ENCODE peak calls at places on chromosomes 12 and 14, in nine cellular contexts. O is activated CD4-positive, CD25-positive, alpha-beta regulatory T cell; L is GM04504; Z is AG09319; Q is activated T-cell treated with anti-CD3 and anti-CD28 coated beads, Interleukin-2, amount 50 U/mL, for 72 hours; X is stimulated activated CD4-positive, alpha-beta T cell treated with anti-CD3 and anti-CD28 coated beads, Interleukin-1b, Interleukin-23, amount 100 ng/mL, for 4 hours; T is iris pigment epithelial cell; J is GM23338; Y is NCI-H1417. W is an unnamed sample.

GRCh38 chr12:57983150-57983857 is 41.9 kb downstream of the ATP23 start:
- DNase-seq in T (peak), Y (peak), Q (peak), Z (peak), J (peak), O (no peak), X (no peak), L (peak), W (no peak)

GRCh38 chr14:104322531-104323466 is 184.4 kb downstream of the KIF26A start:
- DNase-seq in O (no peak), L (no peak), J (no peak), X (no peak), Z (no peak), T (no peak), Q (no peak), Y (peak), W (no peak)

GRCh38 chr14:69328317-69328716 is 68.4 kb downstream of the GALNT16 start:
- DNase-seq in X (no peak), L (no peak), J (no peak), Z (no peak), Y (no peak), Q (no peak), T (no peak), O (no peak), W (no peak)

GRCh38 chr14:102584871-102585869 is 7.3 kb upstream of the RCOR1 start:
- DNase-seq in O (no peak), T (no peak), L (no peak), J (peak), X (no peak), Q (no peak), Z (no peak), Y (no peak), W (no peak)

GRCh38 chr12:25502071-25502555 is 51.0 kb downstream of the LMNTD1 start:
- DNase-seq in Z (no peak), L (no peak), O (no peak), J (no peak), Q (no peak), T (no peak), Y (no peak), X (no peak), W (no peak)

GRCh38 chr12:15966426-15966825 is 55.3 kb downstream of the DERA start:
- DNase-seq in O (no peak), J (no peak), Q (no peak), T (peak), X (no peak), L (peak), Z (peak), Y (no peak), W (no peak)

GRCh38 chr12:25960176-25960575 is 1.7 kb downstream of the RASSF8 start:
- DNase-seq in L (no peak), Q (no peak), X (no peak), T (no peak), Z (no peak), J (peak), O (no peak), Y (peak), W (no peak)

GRCh38 chr14:41830679-41831078 is 224.0 kb downstream of the LRFN5 start:
- DNase-seq in X (no peak), L (no peak), O (no peak), Y (peak), Q (no peak), J (peak), T (peak), Z (peak), W (no peak)

GRCh38 chr14:70780396-70781075 is 28.8 kb downstream of the MAP3K9 start:
- DNase-seq in Y (no peak), L (no peak), O (no peak), J (no peak), Q (no peak), Z (no peak), T (no peak), X (no peak), W (no peak)

GRCh38 chr12:115710104-115710564 is 567.4 kb downstream of the MED13L start:
- DNase-seq in Q (no peak), Y (no peak), L (peak), Z (peak), T (peak), X (no peak), O (no peak), J (no peak), W (no peak)

GRCh38 chr14:79144891-79145290 is 974.7 kb downstream of the NRXN3 start:
- DNase-seq in Q (no peak), Y (no peak), Z (no peak), T (no peak), L (no peak), J (no peak), X (no peak), O (no peak), W (no peak)

GRCh38 chr12:90653051-90653450 is 301.9 kb downstream of the CCER1 start:
- DNase-seq in Y (no peak), Q (no peak), O (no peak), X (no peak), J (no peak), L (peak), T (peak), Z (no peak), W (no peak)

GRCh38 chr12:48043771-48044170 is 39.5 kb upstream of the COL2A1 start:
- DNase-seq in Z (no peak), T (no peak), Q (no peak), O (no peak), L (no peak), J (no peak), X (no peak), Y (no peak), W (no peak)

GRCh38 chr14:80202888-80203562 is 8.3 kb downstream of the DIO2 start:
- DNase-seq in O (no peak), T (no peak), L (no peak), Z (no peak), Q (peak), Y (no peak), X (no peak), J (peak), W (no peak)

GRCh38 chr14:81067156-81067555 is 111.7 kb downstream of the TSHR start:
- DNase-seq in Y (no peak), Z (no peak), T (no peak), O (no peak), Q (no peak), J (no peak), L (no peak), X (no peak), W (no peak)

GRCh38 chr14:74609721-74610120 is 2.3 kb downstream of the LTBP2 start:
- DNase-seq in J (no peak), Z (no peak), L (no peak), Q (no peak), T (no peak), O (no peak), Y (no peak), X (no peak), W (no peak)

GRCh38 chr12:43840338-43840737 is 4.5 kb downstream of the TMEM117 start:
- DNase-seq in J (no peak), X (no peak), Y (no peak), L (no peak), Q (no peak), T (no peak), Z (no peak), O (no peak), W (no peak)

GRCh38 chr12:120085920-120086319 is 30.6 kb downstream of the RAB35 start:
- DNase-seq in Q (no peak), X (no peak), L (no peak), J (peak), Z (no peak), Y (peak), T (no peak), O (no peak), W (no peak)

GRCh38 chr14:91158091-91158790 is 44.4 kb downstream of the DGLUCY start:
- DNase-seq in Z (no peak), Q (no peak), L (no peak), Y (peak), J (no peak), T (no peak), X (no peak), O (no peak), W (no peak)

GRCh38 chr12:7112041-7112440 is 3.0 kb upstream of the C1RL start:
- DNase-seq in Z (no peak), T (no peak), O (no peak), Q (no peak), Y (no peak), X (no peak), L (no peak), J (no peak), W (no peak)

GRCh38 chr14:76313303-76313702 is 62.6 kb upstream of the ESRRB start:
- DNase-seq in L (no peak), Q (no peak), Y (no peak), T (no peak), Z (no peak), O (no peak), J (peak), X (no peak), W (no peak)

GRCh38 chr12:62709321-62709720 is 225.6 kb downstream of the PPM1H start:
- DNase-seq in L (no peak), J (no peak), Q (no peak), Y (no peak), Z (no peak), X (no peak), T (no peak), O (no peak), W (no peak)

GRCh38 chr12:78865297-78865955 is 852 bp downstream of the SYT1 start:
- DNase-seq in J (peak), L (no peak), T (no peak), O (no peak), Q (no peak), Y (peak), X (no peak), Z (no peak), W (no peak)

GRCh38 chr14:103118663-103119404 is 4.4 kb upstream of the TNFAIP2 start:
- DNase-seq in L (no peak), O (no peak), Q (no peak), J (no peak), Y (no peak), Z (no peak), T (no peak), X (no peak), W (no peak)

GRCh38 chr12:113174461-113175384 is 10.6 kb downstream of the DDX54 start:
- DNase-seq in J (peak), O (peak), Y (peak), X (peak), Z (no peak), T (peak), L (no peak), Q (peak), W (peak)

GRCh38 chr12:82174936-82175335 is 183.3 kb downstream of the CCDC59 start:
- DNase-seq in J (peak), T (no peak), Y (peak), Q (no peak), O (no peak), X (no peak), L (no peak), Z (no peak), W (no peak)

GRCh38 chr14:77682158-77682553 is 25.7 kb downstream of the ALKBH1 start:
- DNase-seq in Z (no peak), O (no peak), L (no peak), Y (no peak), Q (no peak), X (no peak), J (no peak), T (peak), W (no peak)

GRCh38 chr14:94132285-94132887 is 3.0 kb upstream of the IFI27L2 start:
- DNase-seq in O (peak), J (peak), L (peak), Q (peak), X (peak), T (peak), Y (peak), Z (no peak), W (peak)

GRCh38 chr12:49091836-49092085 is 2.8 kb downstream of the DHH start:
- DNase-seq in O (no peak), T (peak), J (no peak), Y (no peak), Z (no peak), L (no peak), Q (no peak), X (no peak), W (no peak)

GRCh38 chr12:56350662-56351061 is 9.2 kb downstream of the STAT2 start:
- DNase-seq in Y (no peak), X (no peak), Q (no peak), T (no peak), L (no peak), O (no peak), J (no peak), Z (no peak), W (no peak)

GRCh38 chr12:115312901-115313300 is 628.9 kb upstream of the TBX3 start:
- DNase-seq in Q (no peak), J (no peak), Z (no peak), Y (peak), O (no peak), L (no peak), X (no peak), T (no peak), W (no peak)

GRCh38 chr12:34354239-34355200 is 332.2 kb downstream of the ALG10 start:
- DNase-seq in O (no peak), J (no peak), Q (no peak), Z (no peak), T (no peak), X (no peak), L (no peak), Y (peak), W (no peak)

GRCh38 chr12:91613223-91613779 is 430.7 kb upstream of the DCN start:
- DNase-seq in Q (no peak), J (no peak), L (no peak), Z (no peak), T (peak), X (no peak), Y (no peak), O (no peak), W (no peak)

GRCh38 chr14:61438860-61439765 is 117.7 kb downstream of the PRKCH start:
- DNase-seq in J (peak), L (no peak), T (peak), O (no peak), Z (no peak), X (no peak), Q (peak), Y (no peak), W (no peak)

GRCh38 chr12:58026421-58026820 is 85.1 kb downstream of the ATP23 start:
- DNase-seq in Z (no peak), T (peak), J (no peak), Y (no peak), O (no peak), L (no peak), X (no peak), Q (no peak), W (no peak)

GRCh38 chr12:11687538-11687937 is 38.1 kb downstream of the ETV6 start:
- DNase-seq in Q (no peak), X (no peak), Y (peak), J (no peak), T (no peak), O (no peak), L (no peak), Z (no peak), W (no peak)

W was measured in activated T-helper 9 cell treated with anti-CD3 and anti-CD28 coated beads, Interleukin-2, amount 50 U/mL, for 16 hours.